ENCODE peak calls at places on chromosomes 11 and 22, in nine cellular contexts. P, N, K, F, T, Y, U, L and Z are unnamed samples.
A peak's percentile ranks its signal among the peaks of the same experiment; 100 is the strongest.

GRCh38 chr11:67687986-67688385 is 13.6 kb upstream of the ALDH3B2 start:
- DNase-seq in T (no peak), K (no peak), P (no peak), N (no peak), U (no peak), F (no peak), Y (no peak), L (no peak), Z (no peak)

GRCh38 chr11:68042219-68043028 is 3.6 kb downstream of the TCIRG1 start:
- DNase-seq in F (peak; percentile 43), N (no peak), U (no peak), P (no peak), L (no peak), T (no peak), K (no peak), Y (no peak), Z (no peak)

GRCh38 chr11:3232956-3233355 is 739 bp upstream of the MRGPRE start:
- DNase-seq in U (no peak), T (no peak), K (no peak), P (no peak), N (no peak), Y (no peak), L (no peak), F (no peak), Z (no peak)

GRCh38 chr22:42371112-42371900 is 60.9 kb downstream of the NFAM1 start:
- DNase-seq in F (no peak), T (no peak), P (no peak), L (no peak), K (no peak), Y (no peak), N (no peak), U (no peak), Z (no peak)

GRCh38 chr22:42808516-42808915 is 48.6 kb downstream of the ARFGAP3 start:
- DNase-seq in U (no peak), Y (no peak), T (no peak), K (no peak), F (no peak), N (no peak), L (no peak), P (no peak), Z (no peak)

GRCh38 chr11:48037709-48038468 is 57.5 kb downstream of the PTPRJ start:
- DNase-seq in Y (no peak), N (no peak), T (no peak), L (peak; percentile 41), K (no peak), P (no peak), F (no peak), U (no peak), Z (no peak)

GRCh38 chr11:111532365-111532709 is 8.2 kb upstream of the LAYN start:
- DNase-seq in Y (no peak), F (no peak), N (no peak), T (no peak), L (peak; percentile 23), P (no peak), K (no peak), U (no peak), Z (no peak)

GRCh38 chr11:92770981-92771380 is 198.5 kb upstream of the MTNR1B start:
- DNase-seq in T (no peak), F (no peak), U (no peak), L (no peak), P (no peak), N (no peak), K (no peak), Y (no peak), Z (no peak)

GRCh38 chr11:69382131-69383128 is 88.5 kb downstream of the MYEOV start:
- DNase-seq in N (no peak), U (no peak), T (no peak), F (peak; percentile 45), L (no peak), P (no peak), K (no peak), Y (peak; percentile 51), Z (no peak)

GRCh38 chr22:42959472-42960145 is 55.3 kb downstream of the PACSIN2 start:
- DNase-seq in U (no peak), K (peak; percentile 94), Y (peak; percentile 38), F (no peak), L (peak; percentile 75), N (no peak), P (peak; percentile 40), T (no peak), Z (no peak)

GRCh38 chr11:2299773-2300172 is 1.9 kb downstream of the C11orf21 start:
- DNase-seq in K (no peak), F (no peak), T (no peak), U (no peak), P (no peak), Y (no peak), N (no peak), L (no peak), Z (no peak)

GRCh38 chr11:16958833-16959232 is 55.4 kb downstream of the PLEKHA7 start:
- DNase-seq in Y (no peak), K (no peak), U (no peak), P (no peak), T (no peak), F (no peak), N (no peak), L (no peak), Z (no peak)

GRCh38 chr11:69055598-69056516 is 7.1 kb downstream of the TPCN2 start:
- DNase-seq in U (no peak), Y (no peak), L (no peak), P (no peak), K (no peak), F (peak; percentile 58), N (peak; percentile 64), T (no peak), Z (no peak)

GRCh38 chr11:23112987-23113886 is 253.0 kb upstream of the CCDC179 start:
- DNase-seq in L (peak; percentile 55), F (no peak), P (peak; percentile 37), T (peak; percentile 44), Y (peak; percentile 39), U (no peak), N (no peak), K (peak; percentile 42), Z (no peak)